ENCODE peak calls at places on chromosomes 1 and 21, in ten cellular contexts. S, E, X, B, W, K, T, F, I and D are unnamed samples.

GRCh38 chr1:247182994-247183393 is 11.2 kb upstream of the ZNF124 start:
- DNase-seq in X (no peak), K (no peak), T (no peak), E (no peak), F (no peak), I (no peak), B (no peak), S (no peak), W (no peak), D (no peak)

GRCh38 chr21:34336245-34336644 is 27.6 kb upstream of the KCNE2 start:
- DNase-seq in S (no peak), E (no peak), I (no peak), B (no peak), W (no peak), T (no peak), F (no peak), K (no peak), X (no peak), D (no peak)

GRCh38 chr1:156664949-156665411 is 12.2 kb downstream of the NES start:
- DNase-seq in E (no peak), I (peak), B (peak), F (peak), T (peak), X (peak), K (no peak), S (no peak), W (no peak), D (no peak)

GRCh38 chr1:83581747-83582146 is 417.2 kb downstream of the TTLL7 start:
- DNase-seq in E (no peak), I (no peak), X (no peak), F (no peak), K (no peak), B (no peak), W (no peak), T (no peak), S (no peak), D (no peak)

GRCh38 chr21:36813071-36813470 is 114.2 kb downstream of the SIM2 start:
- DNase-seq in X (no peak), E (no peak), K (no peak), B (no peak), F (no peak), W (no peak), I (no peak), S (no peak), T (no peak), D (no peak)

GRCh38 chr1:94284481-94284880 is 47.1 kb upstream of the ARHGAP29 start:
- DNase-seq in X (no peak), W (no peak), F (no peak), S (no peak), E (no peak), K (no peak), I (no peak), T (no peak), B (no peak), D (no peak)

GRCh38 chr1:27525296-27526271 is 35.6 kb upstream of the WASF2 start:
- DNase-seq in K (no peak), S (peak), B (peak), X (peak), T (no peak), E (peak), F (peak), W (no peak), I (peak), D (no peak)

GRCh38 chr1:19405195-19405760 is 80.1 kb downstream of the CAPZB start:
- DNase-seq in E (no peak), I (no peak), B (no peak), F (no peak), W (no peak), K (peak), X (peak), T (no peak), S (no peak), D (no peak)

GRCh38 chr1:63611231-63611630 is 18.0 kb downstream of the PGM1 start:
- DNase-seq in B (no peak), F (no peak), X (no peak), W (no peak), K (no peak), E (no peak), T (no peak), I (no peak), S (no peak), D (no peak)

GRCh38 chr1:202182040-202182877 is 11.3 kb upstream of the LGR6 start:
- DNase-seq in E (no peak), I (no peak), W (no peak), T (no peak), X (no peak), B (no peak), K (no peak), F (no peak), S (no peak), D (no peak)

GRCh38 chr1:170194451-170194850 is 48.7 kb downstream of the NTMT2 start:
- DNase-seq in F (no peak), K (no peak), I (no peak), X (no peak), T (no peak), B (no peak), E (no peak), S (no peak), W (no peak), D (no peak)

GRCh38 chr1:95116666-95117206 is 419 bp upstream of the TLCD4 start:
- DNase-seq in K (peak), E (peak), S (peak), B (peak), T (peak), F (peak), W (no peak), X (peak), I (peak), D (no peak)

GRCh38 chr1:186482661-186483255 is 21.8 kb upstream of the PDC start:
- DNase-seq in S (peak), W (peak), F (peak), E (peak), K (peak), X (peak), B (peak), I (peak), T (peak), D (no peak)

GRCh38 chr1:153535664-153536585 is at the start of gene S100A6:
- DNase-seq in I (peak), E (peak), B (peak), T (peak), K (peak), S (peak), W (peak), X (peak), F (peak), D (peak)

GRCh38 chr1:35298464-35298863 is 30.0 kb downstream of the ZMYM4 start:
- DNase-seq in T (peak), F (peak), K (peak), I (no peak), X (no peak), B (no peak), W (no peak), S (peak), E (peak), D (no peak)

GRCh38 chr1:182909578-182909977 is 43.4 kb downstream of the SHCBP1L start:
- DNase-seq in B (no peak), X (no peak), K (peak), S (no peak), F (no peak), I (no peak), E (no peak), W (no peak), T (peak), D (no peak)

GRCh38 chr21:18950045-18950740 is 546.6 kb upstream of the TMPRSS15 start:
- DNase-seq in F (no peak), S (no peak), W (no peak), X (no peak), I (no peak), T (no peak), K (no peak), B (no peak), E (no peak), D (no peak)

GRCh38 chr21:43609501-43610340 is 49.6 kb downstream of the HSF2BP start:
- DNase-seq in X (no peak), E (no peak), B (no peak), T (peak), K (peak), I (peak), S (peak), W (no peak), F (peak), D (no peak)

GRCh38 chr1:86507935-86508582 is 38.8 kb upstream of the CLCA4 start:
- DNase-seq in B (no peak), K (no peak), E (no peak), X (no peak), F (peak), T (no peak), W (peak), S (no peak), I (peak), D (no peak)

GRCh38 chr1:46487818-46488218 is 1.8 kb upstream of the DMBX1 start:
- DNase-seq in T (no peak), K (no peak), B (no peak), E (no peak), S (no peak), X (peak), I (no peak), F (peak), W (no peak), D (no peak)

GRCh38 chr1:206687915-206688442 is 3.3 kb downstream of the MAPKAPK2 start:
- DNase-seq in T (no peak), B (no peak), I (no peak), S (no peak), K (no peak), W (no peak), F (no peak), E (no peak), X (no peak), D (no peak)

GRCh38 chr1:51950701-51951100 is 39.8 kb downstream of the RAB3B start:
- DNase-seq in I (no peak), S (no peak), F (no peak), T (no peak), K (no peak), X (no peak), E (no peak), B (no peak), W (no peak), D (no peak)

GRCh38 chr1:83593073-83593472 is 405.9 kb downstream of the TTLL7 start:
- DNase-seq in F (no peak), T (no peak), W (no peak), B (no peak), E (no peak), K (no peak), I (no peak), X (no peak), S (no peak), D (no peak)

GRCh38 chr1:226157761-226158316 is 28.7 kb downstream of the ACBD3 start:
- DNase-seq in X (no peak), B (no peak), I (no peak), T (no peak), S (no peak), E (no peak), W (no peak), K (no peak), F (no peak), D (no peak)

GRCh38 chr21:41170442-41170841 is 2.5 kb downstream of the BACE2 start:
- DNase-seq in F (peak), T (peak), B (peak), K (peak), E (peak), S (peak), I (no peak), X (no peak), W (no peak), D (no peak)

GRCh38 chr1:111234258-111234657 is 6.7 kb downstream of the CHI3L2 start:
- DNase-seq in S (no peak), E (no peak), W (no peak), B (no peak), X (no peak), I (no peak), K (no peak), T (no peak), F (no peak), D (no peak)

GRCh38 chr1:54413732-54414131 is 7.5 kb upstream of the SSBP3 start:
- DNase-seq in W (no peak), I (no peak), B (no peak), E (no peak), K (no peak), X (no peak), T (no peak), F (no peak), S (peak), D (no peak)

GRCh38 chr1:29924017-29924431 is 687.7 kb downstream of the PTPRU start:
- DNase-seq in K (peak), T (no peak), X (no peak), I (no peak), E (no peak), F (no peak), W (no peak), B (no peak), S (no peak), D (no peak)

GRCh38 chr1:201608635-201609395 is 69.9 kb downstream of the NAV1 start:
- DNase-seq in W (no peak), E (no peak), B (no peak), F (no peak), I (no peak), T (no peak), K (no peak), X (peak), S (no peak), D (no peak)

DNA sequence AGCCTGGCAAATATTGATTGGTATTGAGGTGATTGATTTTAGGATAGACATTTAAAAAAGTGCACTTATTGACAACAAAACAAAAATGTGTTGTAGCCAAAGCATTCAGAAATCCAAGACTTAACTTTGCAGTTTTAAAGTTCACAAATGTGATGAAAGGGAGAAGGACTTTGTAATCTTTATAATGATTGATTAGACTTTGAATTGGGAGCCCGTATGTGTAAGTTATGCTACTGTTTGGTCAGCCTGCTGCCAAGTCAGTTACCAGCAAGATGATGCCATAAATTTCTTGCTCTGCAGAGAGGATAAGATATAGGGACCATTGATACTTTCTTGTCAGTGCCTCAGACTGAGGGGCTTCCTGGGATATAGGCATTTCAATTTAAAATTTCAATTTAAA is 39.5 kb downstream of the TBX19 start:
- DNase-seq in W (no peak), S (no peak), T (no peak), I (no peak), B (no peak), X (no peak), K (no peak), E (no peak), F (no peak), D (no peak)
- H3K27ac ChIP-seq in W (no peak), S (no peak), T (no peak), I (no peak), B (no peak), X (no peak), K (no peak), E (no peak), F (no peak), D (no peak)

DNA sequence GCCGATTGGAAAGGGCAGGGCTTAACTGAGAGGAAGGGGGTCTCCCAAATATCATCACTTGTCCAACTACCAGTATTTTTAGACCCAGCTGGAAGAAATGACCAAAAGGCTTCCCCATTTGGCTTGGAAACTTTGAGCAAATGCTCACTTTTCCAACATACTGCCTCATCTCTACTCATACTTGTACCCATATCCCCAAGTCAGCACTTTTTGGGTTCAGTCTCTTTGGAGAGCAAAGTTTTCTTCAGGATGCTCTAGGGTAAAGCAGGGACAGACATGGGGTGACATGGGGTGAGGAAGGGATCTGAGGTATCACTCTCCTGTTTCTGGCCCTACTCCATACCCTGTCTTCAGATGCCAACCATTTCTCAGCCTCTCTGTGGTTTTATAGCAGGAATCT is 27.2 kb downstream of the LRRN2 start:
- DNase-seq in E (no peak), F (no peak), T (no peak), W (no peak), S (no peak), K (no peak), X (no peak), I (no peak), B (no peak), D (no peak)
- H3K27ac ChIP-seq in E (no peak), F (no peak), T (no peak), W (no peak), S (no peak), K (no peak), X (no peak), I (no peak), B (no peak), D (no peak)

GRCh38 chr1:205616563-205617293 is 15.1 kb downstream of the ELK4 start:
- DNase-seq in F (no peak), I (no peak), K (no peak), X (no peak), B (no peak), W (no peak), S (no peak), E (no peak), T (peak), D (no peak)
- H3K27ac ChIP-seq in F (no peak), I (no peak), K (no peak), X (no peak), B (no peak), W (no peak), S (no peak), E (no peak), T (peak), D (no peak)

GRCh38 chr21:44867999-44868700 is 5.3 kb downstream of the PTTG1IP start:
- DNase-seq in F (no peak), B (no peak), X (no peak), E (no peak), K (no peak), T (no peak), W (no peak), S (no peak), I (no peak), D (no peak)
- H3K27ac ChIP-seq in F (peak), B (peak), X (peak), E (peak), K (peak), T (peak), W (no peak), S (no peak), I (peak), D (peak)

DNA sequence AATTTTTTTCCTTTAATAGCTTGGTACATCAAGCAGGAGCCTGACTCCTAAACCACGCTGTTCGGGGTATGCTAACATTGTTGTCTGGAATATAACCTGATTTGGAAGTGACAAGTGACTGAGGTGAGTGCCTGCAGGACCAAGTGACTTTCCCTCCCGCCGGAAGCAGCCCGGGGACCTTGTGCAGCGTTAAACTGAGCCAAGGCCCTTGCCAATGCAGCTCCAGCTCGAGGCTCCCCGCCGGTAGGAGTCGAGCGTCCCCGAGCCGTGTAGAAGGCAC is 716 bp upstream of the MTARC1 start:
- DNase-seq in X (no peak), E (no peak), K (no peak), S (peak), I (no peak), B (no peak), T (no peak), F (no peak), W (no peak), D (no peak)
- H3K27ac ChIP-seq in X (peak), E (peak), K (peak), S (peak), I (peak), B (peak), T (peak), F (peak), W (no peak), D (peak)